ENCODE peak calls at places on chromosome 15, in eight cellular contexts. D is HCT116, Q is GM23338, T is GM12878, K is endothelial cell of umbilical vein, R is K562, G is HepG2, M is H1. W is an unnamed sample.

GRCh38 chr15:89761929-89762328 is 10.9 kb upstream of the MESP1 start:
- DNase-seq in G (no peak), Q (no peak), R (no peak), M (no peak), K (no peak), D (no peak), T (no peak), W (no peak)

GRCh38 chr15:57245714-57246113 is 130.6 kb upstream of the CGNL1 start:
- DNase-seq in Q (no peak), R (no peak), G (no peak), T (no peak), K (no peak), M (no peak), D (no peak), W (no peak)

GRCh38 chr15:57567909-57568308 is 23.8 kb upstream of the MYZAP start:
- DNase-seq in G (no peak), M (no peak), K (no peak), T (no peak), Q (no peak), R (no peak), D (no peak), W (no peak)

GRCh38 chr15:68672781-68673205 is 94.0 kb downstream of the CORO2B start:
- DNase-seq in K (no peak), Q (peak; percentile 63), G (no peak), M (no peak), D (no peak), R (no peak), T (no peak), W (no peak)

GRCh38 chr15:101071651-101072050 is 152.5 kb downstream of the LRRK1 start:
- DNase-seq in R (no peak), G (no peak), D (no peak), Q (no peak), T (no peak), K (no peak), M (no peak), W (no peak)

GRCh38 chr15:63501256-63502089 is 2.9 kb upstream of the USP3 start:
- DNase-seq in Q (peak; percentile 62), R (no peak), K (peak; percentile 72), G (peak; percentile 38), T (no peak), D (no peak), M (no peak), W (no peak)

GRCh38 chr15:89907289-89907688 is 5.5 kb downstream of the ARPIN start:
- DNase-seq in K (no peak), G (no peak), R (no peak), M (no peak), D (no peak), T (no peak), Q (no peak), W (no peak)

GRCh38 chr15:96349034-96349932 is 18.8 kb downstream of the NR2F2 start:
- DNase-seq in Q (no peak), M (no peak), R (no peak), D (no peak), G (no peak), K (peak; percentile 70), T (no peak), W (no peak)

GRCh38 chr15:69729167-69729748 is 276.6 kb downstream of the RPLP1 start:
- DNase-seq in Q (peak; percentile 70), G (no peak), M (no peak), R (peak; percentile 59), K (peak; percentile 39), T (no peak), D (peak; percentile 18), W (no peak)

GRCh38 chr15:56291741-56292140 is 48.1 kb upstream of the RFX7 start:
- DNase-seq in K (no peak), G (no peak), R (no peak), Q (no peak), D (no peak), M (no peak), T (no peak), W (no peak)

GRCh38 chr15:85541744-85542143 is 161.3 kb downstream of the AKAP13 start:
- DNase-seq in T (no peak), M (no peak), G (no peak), R (no peak), Q (no peak), D (no peak), K (no peak), W (no peak)

GRCh38 chr15:38002883-38003477 is 68.5 kb downstream of the TMCO5A start:
- DNase-seq in M (peak; percentile 27), G (peak; percentile 49), D (peak; percentile 61), R (no peak), Q (peak; percentile 83), K (peak; percentile 75), T (peak; percentile 38), W (no peak)

GRCh38 chr15:92580021-92580420 is 75.6 kb downstream of the FAM174B start:
- DNase-seq in D (no peak), R (no peak), M (no peak), T (no peak), Q (no peak), G (no peak), K (no peak), W (no peak)

GRCh38 chr15:70109982-70110381 is 12.3 kb upstream of the TLE3 start:
- DNase-seq in T (no peak), D (no peak), K (no peak), G (no peak), R (no peak), Q (no peak), M (no peak), W (no peak)

GRCh38 chr15:39336926-39337325 is 244.0 kb upstream of the THBS1 start:
- DNase-seq in K (no peak), G (no peak), M (no peak), D (no peak), T (no peak), R (no peak), Q (no peak), W (no peak)

GRCh38 chr15:65041787-65042186 is 3.4 kb upstream of the SLC51B start:
- DNase-seq in T (no peak), M (no peak), Q (no peak), G (no peak), D (no peak), K (no peak), R (no peak), W (no peak)

GRCh38 chr15:78087944-78088772 is 4.2 kb upstream of the SH2D7 start:
- DNase-seq in G (no peak), M (no peak), R (no peak), D (no peak), K (no peak), T (no peak), Q (no peak), W (no peak)

GRCh38 chr15:55250392-55250791 is 39.2 kb downstream of the RAB27A start:
- DNase-seq in T (no peak), M (no peak), Q (no peak), K (no peak), R (no peak), G (peak; percentile 78), D (no peak), W (no peak)

GRCh38 chr15:28098766-28099554 is at the start of gene OCA2:
- DNase-seq in Q (peak; percentile 92), R (peak; percentile 98), T (no peak), M (no peak), G (peak; percentile 51), D (no peak), K (no peak), W (no peak)
- TF ChIP-seq EZH2 in Q (peak; percentile 50), R (no peak), T (no peak), M (no peak), G (peak; percentile 28), D (no peak), K (peak; percentile 65), W (no peak)

GRCh38 chr15:74630284-74631086 is 14.8 kb downstream of the CLK3 start:
- DNase-seq in K (no peak), M (no peak), G (no peak), D (no peak), T (no peak), R (no peak), Q (no peak), W (no peak)
- TF ChIP-seq POLR2AphosphoS5 in K (peak; percentile 11), M (peak; percentile 30), G (no peak), D (no peak), T (peak; percentile 34), R (peak; percentile 15), Q (no peak), W (peak; percentile 39)

GRCh38 chr15:88629071-88629470 is 7.9 kb downstream of the AEN start:
- DNase-seq in G (no peak), K (no peak), M (no peak), D (no peak), T (no peak), Q (no peak), R (no peak), W (no peak)
- TF ChIP-seq EZH2 in G (no peak), K (no peak), M (no peak), D (no peak), T (no peak), Q (no peak), R (no peak), W (no peak)

GRCh38 chr15:72824112-72824511 is 40.6 kb upstream of the ADPGK start:
- DNase-seq in M (no peak), T (no peak), R (no peak), Q (no peak), D (no peak), K (no peak), G (no peak), W (no peak)
- TF ChIP-seq POLR2AphosphoS5 in M (no peak), T (no peak), R (no peak), Q (no peak), D (no peak), K (no peak), G (no peak), W (no peak)

GRCh38 chr15:45376300-45376928 is 1.9 kb downstream of the GATM start:
- DNase-seq in G (no peak), T (no peak), R (no peak), K (no peak), M (no peak), Q (no peak), D (no peak), W (no peak)

GRCh38 chr15:45378913-45379262 is 544 bp upstream of the GATM start:
- DNase-seq in R (no peak), D (no peak), G (no peak), M (no peak), T (no peak), K (no peak), Q (peak; percentile 27), W (no peak)

GRCh38 chr15:45378149-45378912 is at the start of gene GATM:
- DNase-seq in D (no peak), Q (peak; percentile 88), G (no peak), K (peak; percentile 82), R (no peak), T (peak; percentile 66), M (no peak), W (no peak)

GRCh38 chr15:45376967-45377629 is 1.2 kb downstream of the GATM start:
- DNase-seq in G (no peak), K (no peak), R (no peak), D (no peak), Q (no peak), M (no peak), T (no peak), W (no peak)

DNA sequence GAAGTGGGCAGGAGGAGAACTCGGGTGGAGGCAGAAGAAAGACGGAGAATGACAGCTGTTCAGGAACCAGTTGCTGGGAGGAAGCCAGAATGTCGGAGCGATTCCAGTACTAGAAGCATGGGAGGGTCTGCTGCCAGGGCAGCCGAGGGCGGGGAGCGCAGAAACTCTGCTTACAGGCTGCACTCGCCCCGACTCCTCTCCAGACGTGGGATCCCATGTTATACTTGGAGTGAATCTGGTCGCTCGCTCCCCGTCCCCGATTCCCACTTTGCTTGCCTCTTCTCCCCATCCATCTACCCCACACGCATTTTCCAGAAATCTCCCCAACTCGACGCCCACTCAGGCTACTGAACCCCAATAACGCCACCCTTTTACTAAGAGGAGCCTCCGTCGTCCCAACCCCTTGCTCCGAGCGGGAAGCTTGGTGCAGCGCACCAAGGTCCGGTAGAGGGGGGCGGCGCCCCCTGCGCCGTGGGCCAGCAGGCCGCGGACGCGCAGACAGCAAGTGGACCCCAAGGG is 655 bp downstream of the GATM start:
- DNase-seq in T (no peak), R (no peak), D (no peak), M (no peak), Q (peak; percentile 52), K (peak; percentile 4), G (no peak), W (no peak)
- TF ChIP-seq EZH2 in T (no peak), R (no peak), D (no peak), M (peak; percentile 42), Q (peak; percentile 61), K (peak; percentile 81), G (no peak), W (no peak)

W was measured in SK-N-MC.